ENCODE peak calls at places on chromosomes 3 and 15, in six cellular contexts. One of them, this sample, is unnamed.

GRCh38 chr3:51982838-51983577 is at the start of gene ACY1:
- DNase-seq in GM12865: peak; percentile 89
- DNase-seq in SJCRH30: peak; percentile 78
- DNase-seq in upper lobe of right lung: peak; percentile 96
- DNase-seq in left lung: peak; percentile 96
- DNase-seq in ovary: peak; percentile 83
- DNase-seq in this sample: peak; percentile 95

GRCh38 chr15:70242962-70243685 is 145.4 kb upstream of the TLE3 start:
- DNase-seq in GM12865: no peak
- DNase-seq in SJCRH30: no peak
- DNase-seq in upper lobe of right lung: no peak
- DNase-seq in left lung: no peak
- DNase-seq in ovary: peak; percentile 4
- DNase-seq in this sample: no peak

GRCh38 chr3:147419062-147419701 is 10.0 kb downstream of the ZIC1 start:
- DNase-seq in GM12865: peak; percentile 39
- DNase-seq in SJCRH30: no peak
- DNase-seq in upper lobe of right lung: no peak
- DNase-seq in left lung: peak; percentile 51
- DNase-seq in ovary: peak; percentile 53
- DNase-seq in this sample: peak; percentile 88

GRCh38 chr15:71443538-71443937 is 328.3 kb downstream of the THSD4 start:
- DNase-seq in GM12865: peak; percentile 49
- DNase-seq in SJCRH30: peak; percentile 79
- DNase-seq in upper lobe of right lung: peak; percentile 78
- DNase-seq in left lung: no peak
- DNase-seq in ovary: peak; percentile 54
- DNase-seq in this sample: peak; percentile 53

GRCh38 chr3:62607287-62608029 is 234.1 kb upstream of the FEZF2 start:
- DNase-seq in GM12865: no peak
- DNase-seq in SJCRH30: peak; percentile 86
- DNase-seq in upper lobe of right lung: peak; percentile 88
- DNase-seq in left lung: peak; percentile 76
- DNase-seq in ovary: no peak
- DNase-seq in this sample: no peak

GRCh38 chr3:14959358-14959943 is 12.1 kb downstream of the NR2C2 start:
- DNase-seq in GM12865: peak; percentile 25
- DNase-seq in SJCRH30: no peak
- DNase-seq in upper lobe of right lung: no peak
- DNase-seq in left lung: no peak
- DNase-seq in ovary: no peak
- DNase-seq in this sample: no peak

GRCh38 chr15:64232400-64232799 is 69.6 kb upstream of the PPIB start:
- DNase-seq in GM12865: no peak
- DNase-seq in SJCRH30: no peak
- DNase-seq in upper lobe of right lung: no peak
- DNase-seq in left lung: no peak
- DNase-seq in ovary: no peak
- DNase-seq in this sample: no peak

GRCh38 chr3:178671261-178672191 is 135.3 kb downstream of the KCNMB2 start:
- DNase-seq in GM12865: peak; percentile 35
- DNase-seq in SJCRH30: peak; percentile 4
- DNase-seq in upper lobe of right lung: no peak
- DNase-seq in left lung: no peak
- DNase-seq in ovary: no peak
- DNase-seq in this sample: no peak

GRCh38 chr15:93929375-93930094 is 301.8 kb upstream of the MCTP2 start:
- DNase-seq in GM12865: no peak
- DNase-seq in SJCRH30: peak; percentile 73
- DNase-seq in upper lobe of right lung: no peak
- DNase-seq in left lung: no peak
- DNase-seq in ovary: peak; percentile 65
- DNase-seq in this sample: no peak

GRCh38 chr15:41690636-41691035 is 30.4 kb downstream of the MGA start:
- DNase-seq in GM12865: peak; percentile 3
- DNase-seq in SJCRH30: no peak
- DNase-seq in upper lobe of right lung: no peak
- DNase-seq in left lung: no peak
- DNase-seq in ovary: no peak
- DNase-seq in this sample: no peak

DNA sequence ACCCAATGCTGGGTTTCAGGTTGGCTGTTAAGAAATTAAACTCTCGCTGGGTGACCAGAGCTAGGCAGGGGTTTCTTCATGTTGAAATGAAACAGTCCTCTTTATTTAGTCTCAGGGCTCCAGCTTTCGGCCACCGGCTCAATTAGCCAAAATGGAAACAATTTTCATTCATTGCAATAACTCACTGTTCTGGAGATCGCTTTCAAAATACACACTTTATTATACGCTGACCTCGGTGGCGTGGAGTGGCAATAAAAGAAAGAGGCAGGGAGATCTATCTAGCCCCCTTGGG is 3.8 kb upstream of the MECOM start:
- DNase-seq in GM12865: no peak
- DNase-seq in SJCRH30: no peak
- DNase-seq in upper lobe of right lung: no peak
- DNase-seq in left lung: no peak
- DNase-seq in ovary: no peak
- DNase-seq in this sample: no peak
- H3K4me3 ChIP-seq in GM12865: no peak overlapping the region
- H3K4me3 ChIP-seq in SJCRH30: no peak overlapping the region
- H3K4me3 ChIP-seq in upper lobe of right lung: peak overlapping the region; percentile 41
- H3K4me3 ChIP-seq in left lung: no peak overlapping the region
- H3K4me3 ChIP-seq in ovary: no peak overlapping the region
- H3K4me3 ChIP-seq in this sample: no peak overlapping the region

GRCh38 chr3:124579641-124580040 is 150.6 kb upstream of the UMPS start:
- DNase-seq in GM12865: no peak
- DNase-seq in SJCRH30: no peak
- DNase-seq in upper lobe of right lung: no peak
- DNase-seq in left lung: no peak
- DNase-seq in ovary: no peak
- DNase-seq in this sample: no peak
- H3K4me3 ChIP-seq in GM12865: no peak overlapping the region
- H3K4me3 ChIP-seq in SJCRH30: no peak overlapping the region
- H3K4me3 ChIP-seq in upper lobe of right lung: no peak overlapping the region
- H3K4me3 ChIP-seq in left lung: no peak overlapping the region
- H3K4me3 ChIP-seq in ovary: no peak overlapping the region
- H3K4me3 ChIP-seq in this sample: no peak overlapping the region

DNA sequence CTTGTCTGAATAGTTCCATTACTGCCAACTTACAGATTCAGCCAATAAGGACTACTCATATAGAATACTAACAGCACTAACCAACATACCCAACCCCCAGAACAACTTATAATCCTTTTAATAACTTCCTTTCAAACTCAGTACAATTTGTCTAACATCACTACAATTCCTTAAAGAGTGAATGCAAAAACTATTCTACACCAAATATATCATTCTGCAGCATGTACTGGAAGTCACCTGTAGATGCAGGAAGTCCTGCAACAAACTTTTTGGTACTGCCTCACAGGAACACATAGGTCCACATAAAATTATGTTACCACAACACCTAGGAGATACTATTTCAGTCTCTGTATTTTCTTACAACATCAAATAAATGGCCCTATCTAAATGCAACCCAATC is 2.1 kb downstream of the CCNL1 start:
- DNase-seq in GM12865: no peak
- DNase-seq in SJCRH30: no peak
- DNase-seq in upper lobe of right lung: no peak
- DNase-seq in left lung: no peak
- DNase-seq in ovary: no peak
- DNase-seq in this sample: no peak
- H3K4me3 ChIP-seq in GM12865: peak overlapping the region; percentile 64
- H3K4me3 ChIP-seq in SJCRH30: peak overlapping the region; percentile 75
- H3K4me3 ChIP-seq in upper lobe of right lung: peak overlapping the region; percentile 94
- H3K4me3 ChIP-seq in left lung: peak overlapping the region; percentile 78
- H3K4me3 ChIP-seq in ovary: peak overlapping the region; percentile 99
- H3K4me3 ChIP-seq in this sample: no peak overlapping the region

GRCh38 chr3:136380530-136380929 is 130.4 kb downstream of the PCCB start:
- DNase-seq in GM12865: no peak
- DNase-seq in SJCRH30: no peak
- DNase-seq in upper lobe of right lung: no peak
- DNase-seq in left lung: no peak
- DNase-seq in ovary: no peak
- DNase-seq in this sample: peak; percentile 10

GRCh38 chr3:136377499-136377898 is 127.4 kb downstream of the PCCB start:
- DNase-seq in GM12865: no peak
- DNase-seq in SJCRH30: no peak
- DNase-seq in upper lobe of right lung: no peak
- DNase-seq in left lung: no peak
- DNase-seq in ovary: no peak
- DNase-seq in this sample: no peak

GRCh38 chr3:136381051-136381450 is 130.9 kb downstream of the PCCB start:
- DNase-seq in GM12865: no peak
- DNase-seq in SJCRH30: no peak
- DNase-seq in upper lobe of right lung: no peak
- DNase-seq in left lung: no peak
- DNase-seq in ovary: no peak
- DNase-seq in this sample: no peak

DNA sequence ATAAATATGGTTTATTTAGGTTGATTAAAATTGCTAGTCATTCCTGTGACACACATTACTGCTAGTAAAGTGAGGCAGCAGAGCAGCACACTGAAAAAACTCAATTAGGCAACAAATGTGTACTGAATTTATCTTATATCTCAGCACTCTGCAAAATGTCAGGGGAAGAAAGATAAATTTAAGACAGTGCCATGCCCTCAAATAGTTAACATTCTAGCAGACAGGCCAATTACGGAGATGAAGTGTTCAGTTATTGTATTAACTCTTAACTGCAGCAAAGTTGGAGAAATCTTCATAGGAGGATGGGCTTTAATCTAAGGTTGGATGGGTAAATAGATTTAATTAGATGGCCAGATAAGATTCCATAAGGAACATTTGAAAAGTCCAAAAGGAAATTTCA is 127.9 kb downstream of the PCCB start:
- DNase-seq in GM12865: no peak
- DNase-seq in SJCRH30: no peak
- DNase-seq in upper lobe of right lung: no peak
- DNase-seq in left lung: no peak
- DNase-seq in ovary: no peak
- DNase-seq in this sample: no peak
- H3K4me3 ChIP-seq in GM12865: no peak overlapping the region
- H3K4me3 ChIP-seq in SJCRH30: no peak overlapping the region
- H3K4me3 ChIP-seq in upper lobe of right lung: no peak overlapping the region
- H3K4me3 ChIP-seq in left lung: no peak overlapping the region
- H3K4me3 ChIP-seq in ovary: no peak overlapping the region
- H3K4me3 ChIP-seq in this sample: no peak overlapping the region

DNA sequence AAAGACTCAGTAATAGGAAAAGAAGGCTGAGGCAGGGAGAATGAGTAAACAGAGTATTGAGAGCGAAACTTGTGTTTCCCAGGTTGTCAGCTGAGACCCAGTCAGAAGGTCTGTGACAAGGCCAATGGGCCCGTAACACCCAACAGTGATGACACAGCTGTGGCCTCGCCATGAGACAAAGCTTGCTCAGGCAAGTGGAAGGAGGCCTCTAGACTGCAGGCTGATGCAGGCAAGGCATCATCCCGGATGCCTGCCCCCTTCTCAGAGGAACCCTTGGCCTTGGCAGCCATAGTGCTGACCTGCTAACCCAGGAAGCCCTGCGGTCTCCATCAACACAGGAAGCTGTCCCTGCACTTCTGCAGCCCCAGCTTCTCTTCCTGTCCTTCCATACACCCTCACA is 15.4 kb downstream of the RAB6B start:
- DNase-seq in GM12865: peak; percentile 56
- DNase-seq in SJCRH30: no peak
- DNase-seq in upper lobe of right lung: peak; percentile 31
- DNase-seq in left lung: no peak
- DNase-seq in ovary: no peak
- DNase-seq in this sample: no peak
- H3K4me3 ChIP-seq in GM12865: no peak overlapping the region
- H3K4me3 ChIP-seq in SJCRH30: no peak overlapping the region
- H3K4me3 ChIP-seq in upper lobe of right lung: no peak overlapping the region
- H3K4me3 ChIP-seq in left lung: no peak overlapping the region
- H3K4me3 ChIP-seq in ovary: no peak overlapping the region
- H3K4me3 ChIP-seq in this sample: no peak overlapping the region

GRCh38 chr15:84734794-84735479 is 13.5 kb upstream of the ZNF592 start:
- DNase-seq in GM12865: peak; percentile 92
- DNase-seq in SJCRH30: peak; percentile 46
- DNase-seq in upper lobe of right lung: peak; percentile 78
- DNase-seq in left lung: no peak
- DNase-seq in ovary: no peak
- DNase-seq in this sample: peak; percentile 37
- H3K4me3 ChIP-seq in GM12865: peak overlapping the region; percentile 40
- H3K4me3 ChIP-seq in SJCRH30: no peak overlapping the region
- H3K4me3 ChIP-seq in upper lobe of right lung: peak overlapping the region; percentile 29
- H3K4me3 ChIP-seq in left lung: peak overlapping the region; percentile 25
- H3K4me3 ChIP-seq in ovary: no peak overlapping the region
- H3K4me3 ChIP-seq in this sample: no peak overlapping the region

DNA sequence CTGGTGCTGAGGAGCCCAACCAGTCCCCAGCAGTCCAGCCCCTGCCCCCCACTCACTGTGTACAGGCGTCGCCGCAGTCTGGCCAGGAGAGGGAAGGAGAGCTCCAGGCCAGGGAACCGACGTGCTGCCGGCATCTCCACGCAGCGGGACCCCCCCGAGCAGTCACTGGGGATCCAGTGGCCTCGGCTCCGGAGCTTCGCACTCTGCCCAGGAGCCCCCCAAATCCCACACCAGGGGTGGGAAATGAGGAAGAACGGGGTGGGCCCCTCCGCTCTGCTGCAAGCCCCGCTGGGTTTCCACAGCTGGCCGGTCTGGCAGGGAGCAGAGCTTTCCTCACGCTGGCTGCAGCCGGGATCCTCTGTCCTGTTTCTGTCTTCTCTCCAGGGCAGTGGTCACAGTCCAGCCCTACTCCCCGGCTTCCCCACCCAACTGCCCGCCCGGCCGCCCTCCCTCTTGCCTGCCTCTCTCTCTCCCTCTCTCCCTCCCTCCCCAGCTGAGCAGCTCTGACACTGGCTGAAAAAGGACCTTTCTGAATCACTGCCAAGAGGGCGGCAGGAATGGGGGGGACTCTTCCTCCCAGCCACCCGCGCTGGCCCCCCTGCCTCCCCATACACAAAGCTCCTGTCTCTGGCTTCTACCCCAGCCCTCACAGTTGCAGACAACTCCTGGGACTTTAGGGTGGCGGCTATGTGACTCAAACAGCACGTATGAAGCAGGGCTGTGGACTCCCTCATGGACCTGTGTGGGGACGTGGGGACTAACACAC is 15.8 kb downstream of the TNK2 start:
- DNase-seq in GM12865: no peak
- DNase-seq in SJCRH30: peak; percentile 91
- DNase-seq in upper lobe of right lung: no peak
- DNase-seq in left lung: peak; percentile 79
- DNase-seq in ovary: peak; percentile 64
- DNase-seq in this sample: no peak
- H3K4me3 ChIP-seq in GM12865: no peak overlapping the region
- H3K4me3 ChIP-seq in SJCRH30: peak overlapping the region; percentile 83
- H3K4me3 ChIP-seq in upper lobe of right lung: peak overlapping the region; percentile 34
- H3K4me3 ChIP-seq in left lung: peak overlapping the region; percentile 39
- H3K4me3 ChIP-seq in ovary: no peak overlapping the region
- H3K4me3 ChIP-seq in this sample: no peak overlapping the region

DNA sequence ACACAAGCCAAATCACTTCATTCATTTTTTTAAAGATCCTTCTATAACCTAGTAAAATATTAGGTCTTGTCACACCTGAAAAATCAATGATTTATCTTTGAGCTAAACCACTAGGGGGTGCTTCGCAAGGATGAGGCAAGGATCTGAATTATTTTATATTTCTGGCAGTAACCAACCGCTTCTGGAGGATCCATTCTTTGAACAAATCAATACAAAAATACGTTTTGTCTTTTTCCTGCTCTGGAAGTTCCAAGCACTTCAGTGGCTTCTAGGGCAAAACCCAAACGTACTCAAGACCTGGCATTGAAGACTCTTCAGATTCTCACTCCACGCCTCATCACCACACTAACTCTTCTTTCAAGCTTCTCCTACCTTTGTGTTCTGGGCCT is 486 bp downstream of the LSG1 start:
- DNase-seq in GM12865: peak; percentile 53
- DNase-seq in SJCRH30: peak; percentile 38
- DNase-seq in upper lobe of right lung: no peak
- DNase-seq in left lung: no peak
- DNase-seq in ovary: no peak
- DNase-seq in this sample: no peak
- H3K4me3 ChIP-seq in GM12865: peak overlapping the region; percentile 95
- H3K4me3 ChIP-seq in SJCRH30: peak overlapping the region; percentile 75
- H3K4me3 ChIP-seq in upper lobe of right lung: peak overlapping the region; percentile 90
- H3K4me3 ChIP-seq in left lung: peak overlapping the region; percentile 50
- H3K4me3 ChIP-seq in ovary: peak overlapping the region; percentile 92
- H3K4me3 ChIP-seq in this sample: peak overlapping the region; percentile 94